ENCODE peak calls at places on chromosome 5, in five cellular contexts. X is DMS153, H is PC-9, N is RCC 7860, L is cardiac muscle cell. O is an unnamed sample.

GRCh38 chr5:72231989-72232703 is 87.9 kb downstream of the MRPS27 start:
- DNase-seq in X (no peak), H (peak), L (no peak), N (no peak), O (no peak)

GRCh38 chr5:66413931-66414330 is 182.3 kb upstream of the MAST4 start:
- DNase-seq in N (no peak), X (no peak), L (no peak), H (no peak), O (no peak)

GRCh38 chr5:177510567-177511053 is 984 bp upstream of the DOK3 start:
- DNase-seq in N (no peak), X (no peak), H (no peak), L (no peak), O (no peak)

GRCh38 chr5:39376293-39376714 is 12.0 kb upstream of the C9 start:
- DNase-seq in N (peak), L (peak), X (peak), H (peak), O (no peak)

GRCh38 chr5:16437974-16438373 is 27.6 kb downstream of the ZNF622 start:
- DNase-seq in L (no peak), N (no peak), X (no peak), H (no peak), O (no peak)

GRCh38 chr5:104189909-104190308 is 627.3 kb upstream of the NUDT12 start:
- DNase-seq in N (no peak), H (no peak), L (no peak), X (no peak), O (no peak)

GRCh38 chr5:61724102-61724501 is 392.0 kb downstream of the ZSWIM6 start:
- DNase-seq in H (no peak), X (no peak), L (no peak), N (no peak), O (no peak)

GRCh38 chr5:150192462-150192861 is 2.6 kb downstream of the SLC6A7 start:
- DNase-seq in N (no peak), X (no peak), H (no peak), L (no peak), O (no peak)

GRCh38 chr5:76391014-76391413 is 12.1 kb upstream of the IQGAP2 start:
- DNase-seq in N (no peak), X (no peak), H (no peak), L (no peak), O (no peak)

GRCh38 chr5:38543074-38543473 is 13.4 kb downstream of the LIFR start:
- DNase-seq in N (no peak), L (no peak), H (no peak), X (no peak), O (no peak)

GRCh38 chr5:97127727-97128126 is 14.7 kb downstream of the LIX1 start:
- DNase-seq in N (no peak), X (no peak), L (no peak), H (no peak), O (no peak)

GRCh38 chr5:177336603-177337494 is 14.6 kb downstream of the LMAN2 start:
- DNase-seq in L (no peak), X (no peak), H (no peak), N (no peak), O (no peak)

GRCh38 chr5:179793470-179794139 is at the start of gene LTC4S:
- DNase-seq in N (peak), L (no peak), H (no peak), X (no peak), O (no peak)

GRCh38 chr5:33810491-33811120 is 81.2 kb downstream of the ADAMTS12 start:
- DNase-seq in H (no peak), X (no peak), N (no peak), L (no peak), O (no peak)

GRCh38 chr5:7873216-7873615 is 4.3 kb downstream of the MTRR start:
- DNase-seq in L (no peak), X (no peak), H (no peak), N (no peak), O (no peak)

O was measured in NCI-H345.